ENCODE peak calls at places on chromosomes 6 and 20, in nine cellular contexts. P, D, M, Q, Y, J, U, T and V are unnamed samples.

GRCh38 chr20:2140561-2140960 is 38.9 kb downstream of the STK35 start:
- DNase-seq in P (no peak), D (peak; percentile 58), M (no peak), Q (peak; percentile 60), Y (peak; percentile 57), J (peak; percentile 71), U (peak; percentile 73), T (no peak), V (no peak)

GRCh38 chr6:98894810-98895209 is 52.9 kb downstream of the FBXL4 start:
- DNase-seq in P (no peak), D (peak; percentile 9), M (no peak), Q (peak; percentile 31), Y (peak; percentile 4), J (no peak), U (no peak), T (no peak), V (no peak)

GRCh38 chr6:147222160-147222838 is 18.1 kb downstream of the STXBP5 start:
- DNase-seq in P (no peak), D (peak; percentile 39), M (peak; percentile 47), Q (peak; percentile 43), Y (peak; percentile 44), J (no peak), U (no peak), T (no peak), V (no peak)

GRCh38 chr20:37611852-37612251 is 82.0 kb upstream of the CTNNBL1 start:
- DNase-seq in P (no peak), D (no peak), M (no peak), Q (no peak), Y (no peak), J (no peak), U (no peak), T (no peak), V (no peak)

GRCh38 chr6:83265384-83265783 is 72.2 kb downstream of the RWDD2A start:
- DNase-seq in P (no peak), D (peak; percentile 13), M (no peak), Q (peak; percentile 58), Y (peak; percentile 25), J (no peak), U (no peak), T (no peak), V (no peak)

GRCh38 chr6:88483424-88483823 is 317.3 kb upstream of the CNR1 start:
- DNase-seq in P (no peak), D (no peak), M (no peak), Q (no peak), Y (no peak), J (no peak), U (no peak), T (no peak), V (no peak)

GRCh38 chr6:31270788-31271640 is 878 bp downstream of the HLA-C start:
- DNase-seq in P (no peak), D (peak; percentile 53), M (peak; percentile 47), Q (peak; percentile 25), Y (peak; percentile 64), J (peak; percentile 81), U (peak; percentile 89), T (no peak), V (no peak)

GRCh38 chr20:10658051-10658823 is 15.6 kb downstream of the JAG1 start:
- DNase-seq in P (no peak), D (no peak), M (no peak), Q (no peak), Y (no peak), J (no peak), U (peak; percentile 71), T (no peak), V (no peak)

GRCh38 chr6:145539831-145540230 is 195.5 kb downstream of the EPM2A start:
- DNase-seq in P (no peak), D (no peak), M (no peak), Q (peak; percentile 65), Y (peak; percentile 29), J (no peak), U (no peak), T (no peak), V (no peak)

GRCh38 chr20:32534661-32535240 is 50.4 kb downstream of the NOL4L start:
- DNase-seq in P (no peak), D (no peak), M (no peak), Q (no peak), Y (no peak), J (no peak), U (no peak), T (no peak), V (no peak)

GRCh38 chr6:42693725-42694323 is 28.6 kb downstream of the PRPH2 start:
- DNase-seq in P (no peak), D (no peak), M (no peak), Q (no peak), Y (no peak), J (no peak), U (no peak), T (no peak), V (no peak)

DNA sequence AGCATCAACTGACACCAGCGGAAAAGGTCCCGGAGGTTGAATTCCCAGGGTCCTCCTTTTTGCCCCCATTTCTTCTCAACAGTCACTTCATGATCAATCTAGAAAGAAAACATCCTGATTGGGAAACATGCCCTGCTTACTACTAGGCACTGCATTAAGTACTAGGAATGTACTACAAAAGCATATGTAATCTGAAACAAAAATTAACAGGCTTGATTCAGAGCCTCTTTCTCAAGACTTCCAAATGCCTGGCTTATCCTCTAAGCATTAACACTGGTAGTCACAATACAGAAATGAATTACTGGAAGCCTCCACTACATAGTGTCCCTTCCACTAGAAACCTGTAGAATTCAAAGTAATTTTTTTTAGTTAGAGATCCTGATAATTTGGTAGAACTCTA is 84.5 kb upstream of the LYRM2 start:
- DNase-seq in P (no peak), D (no peak), M (no peak), Q (no peak), Y (no peak), J (no peak), U (no peak), T (no peak), V (no peak)
- TF ChIP-seq CTCF in P (no peak), D (no peak), M (no peak), Q (no peak), Y (no peak), J (no peak), U (no peak), T (no peak), V (no peak)

DNA sequence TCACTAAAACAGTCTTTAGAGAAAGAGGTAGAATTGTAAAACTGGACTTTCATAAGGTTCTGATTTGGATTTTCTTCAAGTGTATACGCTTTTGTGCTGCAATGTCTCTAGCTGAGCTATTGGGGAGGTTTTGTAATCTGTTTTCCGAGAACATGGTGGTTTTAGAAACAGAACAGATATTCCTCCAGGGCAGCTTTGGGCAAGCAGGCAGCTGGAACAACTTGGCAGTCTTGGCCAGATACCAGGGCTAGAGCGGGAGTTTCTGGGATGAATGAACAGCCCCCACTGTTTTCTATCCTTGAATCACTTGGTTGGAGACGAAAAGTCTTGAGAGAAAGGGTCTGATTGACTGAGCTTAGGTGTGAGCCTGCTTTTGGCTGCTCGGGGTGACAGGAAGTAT is 17.1 kb upstream of the ARMC2 start:
- DNase-seq in P (no peak), D (peak; percentile 47), M (no peak), Q (no peak), Y (peak; percentile 50), J (no peak), U (no peak), T (no peak), V (no peak)
- H3K4me3 ChIP-seq in P (no peak overlapping the region), D (no peak overlapping the region), M (no peak overlapping the region), Q (no peak overlapping the region), Y (no peak overlapping the region), J (no peak overlapping the region), U (no peak overlapping the region), T (no peak overlapping the region), V (no peak overlapping the region)

GRCh38 chr20:45629496-45630100 is at the start of gene WFDC10A:
- DNase-seq in P (peak; percentile 33), D (peak; percentile 54), M (peak; percentile 23), Q (peak; percentile 74), Y (peak; percentile 59), J (no peak), U (no peak), T (peak; percentile 55), V (peak; percentile 84)
- TF ChIP-seq CTCF in P (peak; percentile 67), D (peak; percentile 82), M (peak; percentile 68), Q (peak; percentile 91), Y (peak; percentile 79), J (peak; percentile 33), U (peak; percentile 29), T (peak; percentile 84), V (peak; percentile 90)

GRCh38 chr6:26185802-26186201 is 98.6 kb downstream of the HFE start:
- DNase-seq in P (no peak), D (no peak), M (no peak), Q (no peak), Y (no peak), J (no peak), U (no peak), T (no peak), V (no peak)

GRCh38 chr6:26184492-26184891 is 97.3 kb downstream of the HFE start:
- DNase-seq in P (no peak), D (no peak), M (no peak), Q (no peak), Y (no peak), J (no peak), U (no peak), T (no peak), V (no peak)

GRCh38 chr6:26185004-26185403 is 97.8 kb downstream of the HFE start:
- DNase-seq in P (no peak), D (no peak), M (no peak), Q (no peak), Y (no peak), J (no peak), U (no peak), T (no peak), V (no peak)

GRCh38 chr6:26183237-26183580 is 96.0 kb downstream of the HFE start:
- DNase-seq in P (no peak), D (no peak), M (no peak), Q (no peak), Y (no peak), J (no peak), U (no peak), T (no peak), V (no peak)

GRCh38 chr6:26183581-26184408 is 96.6 kb downstream of the HFE start:
- DNase-seq in P (no peak), D (peak; percentile 93), M (peak; percentile 93), Q (peak; percentile 85), Y (peak; percentile 93), J (peak; percentile 45), U (peak; percentile 84), T (peak; percentile 87), V (peak; percentile 63)
- H3K4me3 ChIP-seq in P (peak overlapping the region; percentile 72), D (peak overlapping the region; percentile 38), M (peak overlapping the region; percentile 66), Q (peak overlapping the region; percentile 56), Y (peak overlapping the region; percentile 37), J (peak overlapping the region; percentile 72), U (peak overlapping the region; percentile 64), T (peak overlapping the region; percentile 54), V (peak overlapping the region; percentile 41)